ENCODE peak calls at places on chromosome 18, in eight cellular contexts. J is DMS153, X is astrocyte of the spinal cord, F is NCI-H146, M is GM12892, T is globus pallidus, R is sciatic nerve, Q is PC-3. B is an unnamed sample.

GRCh38 chr18:23578891-23579653 is 7.2 kb downstream of the NPC1 start:
- DNase-seq in J (no peak), X (peak; percentile 23), F (no peak), M (no peak), T (no peak), R (no peak), Q (no peak), B (no peak)

GRCh38 chr18:35289293-35290069 is 548 bp downstream of the ZSCAN30 start:
- DNase-seq in J (no peak), X (peak; percentile 5), F (peak; percentile 72), M (no peak), T (no peak), R (no peak), Q (no peak), B (no peak)

GRCh38 chr18:3199942-3200645 is 19.7 kb downstream of the MYOM1 start:
- DNase-seq in J (no peak), X (no peak), F (no peak), M (no peak), T (no peak), R (no peak), Q (no peak), B (no peak)

GRCh38 chr18:80108739-80109675 is at the start of gene ADNP2:
- DNase-seq in J (peak; percentile 83), X (peak; percentile 95), F (peak; percentile 92), M (peak; percentile 53), T (peak; percentile 80), R (peak; percentile 84), Q (peak; percentile 97), B (peak; percentile 96)

GRCh38 chr18:21735452-21736015 is 5.1 kb upstream of the MIB1 start:
- DNase-seq in J (peak; percentile 45), X (peak; percentile 36), F (no peak), M (no peak), T (no peak), R (no peak), Q (peak; percentile 44), B (no peak)

GRCh38 chr18:45621068-45621511 is 5.8 kb downstream of the SLC14A2 start:
- DNase-seq in J (peak; percentile 6), X (peak; percentile 52), F (peak; percentile 38), M (peak; percentile 36), T (peak; percentile 11), R (peak; percentile 66), Q (peak; percentile 51), B (peak; percentile 58)

GRCh38 chr18:62458346-62458745 is 64.5 kb upstream of the ZCCHC2 start:
- DNase-seq in J (no peak), X (no peak), F (peak; percentile 22), M (no peak), T (no peak), R (no peak), Q (peak; percentile 42), B (no peak)

GRCh38 chr18:23812566-23813440 is 123.5 kb downstream of the LAMA3 start:
- DNase-seq in J (peak; percentile 21), X (peak; percentile 35), F (peak; percentile 36), M (no peak), T (peak; percentile 21), R (no peak), Q (peak; percentile 53), B (no peak)

GRCh38 chr18:48065601-48065995 is 135.1 kb upstream of the SMAD2 start:
- DNase-seq in J (no peak), X (no peak), F (no peak), M (no peak), T (no peak), R (no peak), Q (no peak), B (no peak)

GRCh38 chr18:11004294-11004693 is 145.1 kb downstream of the PIEZO2 start:
- DNase-seq in J (no peak), X (peak; percentile 8), F (no peak), M (no peak), T (no peak), R (no peak), Q (no peak), B (no peak)

GRCh38 chr18:60411715-60412114 is 39.1 kb upstream of the MC4R start:
- DNase-seq in J (no peak), X (no peak), F (peak; percentile 4), M (no peak), T (no peak), R (no peak), Q (no peak), B (no peak)

GRCh38 chr18:13681701-13682100 is 44.7 kb downstream of the FAM210A start:
- DNase-seq in J (no peak), X (no peak), F (no peak), M (no peak), T (peak; percentile 55), R (no peak), Q (no peak), B (no peak)

GRCh38 chr18:45164551-45164950 is 450.7 kb upstream of the SLC14A2 start:
- DNase-seq in J (no peak), X (no peak), F (no peak), M (no peak), T (no peak), R (no peak), Q (no peak), B (no peak)

GRCh38 chr18:36672437-36673344 is 156.1 kb downstream of the TPGS2 start:
- DNase-seq in J (peak; percentile 92), X (peak; percentile 40), F (peak; percentile 74), M (no peak), T (no peak), R (peak; percentile 63), Q (peak; percentile 25), B (no peak)

GRCh38 chr18:6960656-6961055 is 156.9 kb downstream of the LAMA1 start:
- DNase-seq in J (no peak), X (peak; percentile 26), F (no peak), M (no peak), T (no peak), R (no peak), Q (peak; percentile 76), B (no peak)

GRCh38 chr18:45175505-45175904 is 439.8 kb upstream of the SLC14A2 start:
- DNase-seq in J (no peak), X (no peak), F (no peak), M (no peak), T (no peak), R (no peak), Q (no peak), B (no peak)

GRCh38 chr18:68667121-68667520 is 47.8 kb downstream of the TMX3 start:
- DNase-seq in J (no peak), X (no peak), F (no peak), M (no peak), T (no peak), R (no peak), Q (no peak), B (no peak)

GRCh38 chr18:78582131-78582789 is 397.4 kb upstream of the SALL3 start:
- DNase-seq in J (no peak), X (no peak), F (no peak), M (no peak), T (no peak), R (no peak), Q (no peak), B (no peak)

GRCh38 chr18:3973191-3973590 is 481.9 kb downstream of the DLGAP1 start:
- DNase-seq in J (no peak), X (no peak), F (no peak), M (no peak), T (no peak), R (no peak), Q (no peak), B (no peak)

GRCh38 chr18:39660141-39660540 is 2094.5 kb upstream of the CELF4 start:
- DNase-seq in J (no peak), X (peak; percentile 33), F (no peak), M (no peak), T (no peak), R (no peak), Q (peak; percentile 6), B (no peak)

GRCh38 chr18:77004555-77005380 is 127.8 kb downstream of the MBP start:
- DNase-seq in J (no peak), X (no peak), F (no peak), M (no peak), T (no peak), R (no peak), Q (no peak), B (no peak)

GRCh38 chr18:63149200-63149587 is 170.4 kb downstream of the BCL2 start:
- DNase-seq in J (peak; percentile 65), X (no peak), F (peak; percentile 61), M (no peak), T (no peak), R (no peak), Q (no peak), B (no peak)

GRCh38 chr18:36378194-36378593 is 80.7 kb downstream of the FHOD3 start:
- DNase-seq in J (no peak), X (no peak), F (no peak), M (no peak), T (no peak), R (no peak), Q (no peak), B (no peak)

GRCh38 chr18:49061906-49062831 is 111.4 kb upstream of the SMAD7 start:
- DNase-seq in J (no peak), X (no peak), F (no peak), M (no peak), T (no peak), R (no peak), Q (no peak), B (no peak)

GRCh38 chr18:54052259-54052658 is 172.2 kb downstream of the MBD2 start:
- DNase-seq in J (no peak), X (no peak), F (no peak), M (no peak), T (no peak), R (no peak), Q (no peak), B (no peak)